ENCODE peak calls at places on chromosomes 7 and 10, in six cellular contexts. T, Y, H, X, Z and O are unnamed samples.

GRCh38 chr7:55018361-55019328 is at the start of gene EGFR:
- DNase-seq in T (peak), Y (peak), H (peak), X (peak), Z (peak), O (peak)

GRCh38 chr10:69801094-69801433 is 642 bp upstream of the COL13A1 start:
- DNase-seq in T (peak), Y (peak), H (peak), X (peak), Z (peak), O (peak)

GRCh38 chr10:51083280-51083986 is 9.1 kb downstream of the PRKG1 start:
- DNase-seq in T (peak), Y (peak), H (peak), X (no peak), Z (no peak), O (peak)

GRCh38 chr10:31147220-31147608 is 115.5 kb upstream of the ZNF438 start:
- DNase-seq in T (peak), Y (no peak), H (no peak), X (no peak), Z (no peak), O (peak)

GRCh38 chr7:5526190-5527037 is 102.8 kb upstream of the TNRC18 start:
- DNase-seq in T (peak), Y (peak), H (peak), X (no peak), Z (no peak), O (peak)

GRCh38 chr7:69684955-69685631 is 86.8 kb downstream of the AUTS2 start:
- DNase-seq in T (no peak), Y (peak), H (no peak), X (no peak), Z (no peak), O (no peak)

GRCh38 chr7:14600766-14601367 is 301.7 kb downstream of the DGKB start:
- DNase-seq in T (no peak), Y (no peak), H (no peak), X (no peak), Z (no peak), O (no peak)

GRCh38 chr7:36227223-36227622 is 74.2 kb downstream of the EEPD1 start:
- DNase-seq in T (peak), Y (no peak), H (no peak), X (no peak), Z (no peak), O (no peak)

GRCh38 chr10:69703766-69704191 is 73.7 kb downstream of the FAM241B start:
- DNase-seq in T (peak), Y (no peak), H (no peak), X (no peak), Z (peak), O (peak)

GRCh38 chr7:77321300-77321699 is 94.8 kb downstream of the GSAP start:
- DNase-seq in T (no peak), Y (no peak), H (no peak), X (no peak), Z (no peak), O (no peak)

GRCh38 chr10:78545756-78546155 is 512.1 kb downstream of the RPS24 start:
- DNase-seq in T (no peak), Y (peak), H (no peak), X (no peak), Z (no peak), O (no peak)

GRCh38 chr10:103512166-103512565 is 18.7 kb downstream of the NEURL1 start:
- DNase-seq in T (no peak), Y (no peak), H (peak), X (no peak), Z (no peak), O (no peak)

GRCh38 chr10:132869621-132870020 is 72.7 kb downstream of the CFAP46 start:
- DNase-seq in T (no peak), Y (no peak), H (peak), X (no peak), Z (no peak), O (no peak)

GRCh38 chr10:6119423-6119822 is 30.6 kb downstream of the RBM17 start:
- DNase-seq in T (no peak), Y (no peak), H (no peak), X (no peak), Z (peak), O (no peak)

GRCh38 chr10:88705951-88706350 is at the start of gene LIPK:
- DNase-seq in T (no peak), Y (no peak), H (no peak), X (no peak), Z (peak), O (no peak)

GRCh38 chr10:113089581-113089980 is 139.5 kb downstream of the TCF7L2 start:
- DNase-seq in T (no peak), Y (no peak), H (no peak), X (no peak), Z (no peak), O (no peak)

GRCh38 chr7:123635551-123636359 is 19.9 kb upstream of the LMOD2 start:
- DNase-seq in T (peak), Y (peak), H (no peak), X (no peak), Z (peak), O (peak)

GRCh38 chr10:104336829-104337526 is 1.3 kb downstream of the ITPRIP start:
- DNase-seq in T (peak), Y (peak), H (no peak), X (no peak), Z (peak), O (peak)

GRCh38 chr10:69057951-69058297 is 30.0 kb upstream of the SRGN start:
- DNase-seq in T (peak), Y (no peak), H (no peak), X (no peak), Z (no peak), O (no peak)

GRCh38 chr10:121357323-121357835 is 240.9 kb downstream of the FGFR2 start:
- DNase-seq in T (no peak), Y (no peak), H (no peak), X (no peak), Z (no peak), O (no peak)

GRCh38 chr7:2843191-2843685 is 870 bp downstream of the GNA12 start:
- DNase-seq in T (no peak), Y (no peak), H (no peak), X (no peak), Z (no peak), O (peak)

GRCh38 chr7:2844153-2845077 is at the start of gene GNA12:
- DNase-seq in T (peak), Y (peak), H (peak), X (peak), Z (peak), O (peak)

GRCh38 chr7:2841907-2842306 is 2.2 kb downstream of the GNA12 start:
- DNase-seq in T (no peak), Y (no peak), H (no peak), X (no peak), Z (no peak), O (no peak)

GRCh38 chr7:2845193-2845592 is 1.1 kb upstream of the GNA12 start:
- DNase-seq in T (no peak), Y (peak), H (no peak), X (no peak), Z (no peak), O (no peak)

DNA sequence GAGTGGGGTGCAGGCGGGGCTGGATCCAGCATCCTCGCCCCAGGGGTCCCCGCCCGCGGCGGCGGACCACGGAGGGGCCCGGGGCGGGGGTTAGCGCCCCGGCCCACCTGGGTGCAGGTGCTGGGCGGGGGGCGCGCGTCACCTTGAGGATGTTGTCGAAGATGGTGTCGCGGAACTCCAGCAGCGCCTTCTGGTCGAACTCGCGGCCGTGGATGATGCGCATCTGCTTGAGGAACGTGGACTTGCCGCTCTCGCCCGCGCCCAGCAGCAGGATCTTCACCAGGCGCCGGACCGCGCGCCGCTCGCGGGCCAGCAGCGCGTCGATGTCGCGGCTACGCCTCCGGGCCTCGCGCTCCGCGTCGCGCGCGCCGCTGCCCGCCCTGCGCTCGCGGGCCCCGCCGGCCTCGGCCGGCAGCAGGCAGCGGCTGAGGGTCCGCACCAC is 376 bp downstream of the GNA12 start:
- DNase-seq in T (peak), Y (no peak), H (no peak), X (no peak), Z (peak), O (peak)
- H4K8ac ChIP-seq in T (peak), Y (no peak), H (no peak), X (no peak), Z (peak), O (peak)

GRCh38 chr10:96718304-96718990 is 1.9 kb downstream of the PIK3AP1 start:
- DNase-seq in T (no peak), Y (no peak), H (no peak), X (no peak), Z (no peak), O (no peak)

GRCh38 chr10:96721207-96721572 is 876 bp upstream of the PIK3AP1 start:
- DNase-seq in T (no peak), Y (peak), H (peak), X (no peak), Z (no peak), O (no peak)

GRCh38 chr10:96719205-96719604 is 1.1 kb downstream of the PIK3AP1 start:
- DNase-seq in T (no peak), Y (peak), H (no peak), X (no peak), Z (no peak), O (no peak)

GRCh38 chr10:96719850-96720421 is 378 bp downstream of the PIK3AP1 start:
- DNase-seq in T (no peak), Y (peak), H (peak), X (peak), Z (peak), O (no peak)

DNA sequence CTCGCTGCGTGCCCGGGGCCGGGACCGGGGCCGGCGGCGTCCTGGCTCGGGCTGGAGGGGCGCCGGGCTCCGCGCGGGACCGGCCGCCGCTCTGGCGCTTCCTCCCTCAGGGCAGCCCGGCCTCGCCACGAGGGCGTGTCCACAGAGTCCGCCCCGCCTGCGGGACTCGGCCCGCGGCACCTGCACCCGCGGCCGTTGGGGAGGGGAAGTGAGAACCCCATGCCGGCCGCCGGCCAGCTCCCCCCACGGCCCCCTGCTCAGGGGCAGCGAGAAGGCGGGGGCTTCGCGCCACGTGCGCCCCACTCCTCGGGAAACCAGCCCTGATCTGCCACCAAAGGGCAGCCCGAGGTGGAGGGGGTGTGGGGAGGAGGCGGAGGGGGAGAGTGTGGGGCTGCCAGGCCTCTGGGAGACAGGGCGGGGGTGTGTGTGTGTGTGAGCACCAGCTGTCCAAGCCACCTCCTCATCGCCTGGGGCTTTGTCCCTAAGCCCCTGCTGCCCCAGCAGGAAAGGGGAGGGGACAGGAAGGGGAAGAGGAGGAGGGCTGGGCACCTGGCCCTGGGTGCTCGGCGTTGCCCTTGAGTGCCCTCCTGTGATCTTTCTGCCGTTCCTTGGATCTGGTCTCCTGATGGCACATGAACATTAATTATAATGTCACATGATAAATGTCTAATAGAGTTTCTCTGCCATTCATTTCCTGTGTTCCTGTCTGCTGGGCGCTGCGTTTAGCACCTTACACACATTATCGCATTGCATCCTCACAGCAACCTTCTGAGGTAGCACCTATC is at the start of gene PIK3AP1:
- DNase-seq in T (no peak), Y (peak), H (peak), X (peak), Z (peak), O (no peak)
- H4K8ac ChIP-seq in T (no peak), Y (no peak), H (no peak), X (no peak), Z (no peak), O (no peak)

GRCh38 chr7:891805-892204 is 15.5 kb downstream of the GET4 start:
- DNase-seq in T (no peak), Y (no peak), H (no peak), X (no peak), Z (no peak), O (no peak)
- H4K8ac ChIP-seq in T (no peak), Y (no peak), H (no peak), X (no peak), Z (no peak), O (no peak)

GRCh38 chr7:112587504-112587903 is 106.7 kb downstream of the LSMEM1 start:
- DNase-seq in T (no peak), Y (peak), H (no peak), X (no peak), Z (no peak), O (no peak)
- H4K8ac ChIP-seq in T (no peak), Y (no peak), H (no peak), X (no peak), Z (no peak), O (no peak)

DNA sequence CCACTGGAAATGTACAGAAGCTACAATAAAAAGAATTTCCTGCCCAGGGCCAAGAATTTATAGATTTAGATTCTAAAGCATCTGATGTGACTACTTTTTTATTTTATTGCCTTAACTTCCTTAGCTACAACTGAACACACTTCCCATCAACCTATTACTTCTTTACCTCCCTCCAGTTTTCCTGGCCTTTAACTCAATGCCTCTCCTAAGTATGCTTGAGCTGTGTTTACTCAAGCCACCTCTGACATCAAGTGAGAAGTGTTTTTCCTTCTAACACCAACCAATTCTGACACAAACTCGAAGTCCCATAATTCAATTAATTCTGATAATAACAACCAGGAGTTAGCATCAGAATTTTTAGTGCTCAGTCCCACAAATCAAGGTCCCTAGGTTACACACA is 170.0 kb downstream of the IMMP2L start:
- DNase-seq in T (no peak), Y (no peak), H (no peak), X (no peak), Z (no peak), O (no peak)
- H4K8ac ChIP-seq in T (no peak), Y (no peak), H (no peak), X (no peak), Z (no peak), O (no peak)

GRCh38 chr7:149125864-149126661 is at the start of gene ZNF425:
- DNase-seq in T (peak), Y (peak), H (peak), X (peak), Z (peak), O (peak)
- H4K8ac ChIP-seq in T (peak), Y (no peak), H (no peak), X (peak), Z (peak), O (peak)

GRCh38 chr7:108091461-108091831 is 38.7 kb downstream of the LAMB4 start:
- DNase-seq in T (no peak), Y (peak), H (no peak), X (no peak), Z (peak), O (peak)
- H4K8ac ChIP-seq in T (no peak), Y (no peak), H (no peak), X (no peak), Z (no peak), O (no peak)

GRCh38 chr10:18659784-18660561 is 742 bp downstream of the ARL5B start:
- DNase-seq in T (peak), Y (peak), H (peak), X (no peak), Z (peak), O (peak)
- H4K8ac ChIP-seq in T (peak), Y (no peak), H (no peak), X (no peak), Z (peak), O (peak)

GRCh38 chr10:90845726-90846125 is 12.1 kb downstream of the HTR7 start:
- DNase-seq in T (no peak), Y (no peak), H (no peak), X (no peak), Z (no peak), O (no peak)

GRCh38 chr10:90846746-90847145 is 11.1 kb downstream of the HTR7 start:
- DNase-seq in T (peak), Y (no peak), H (no peak), X (no peak), Z (peak), O (no peak)

GRCh38 chr10:90847436-90847835 is 10.4 kb downstream of the HTR7 start:
- DNase-seq in T (peak), Y (peak), H (no peak), X (no peak), Z (peak), O (no peak)

GRCh38 chr10:90855126-90855525 is 2.7 kb downstream of the HTR7 start:
- DNase-seq in T (no peak), Y (peak), H (no peak), X (no peak), Z (no peak), O (no peak)

DNA sequence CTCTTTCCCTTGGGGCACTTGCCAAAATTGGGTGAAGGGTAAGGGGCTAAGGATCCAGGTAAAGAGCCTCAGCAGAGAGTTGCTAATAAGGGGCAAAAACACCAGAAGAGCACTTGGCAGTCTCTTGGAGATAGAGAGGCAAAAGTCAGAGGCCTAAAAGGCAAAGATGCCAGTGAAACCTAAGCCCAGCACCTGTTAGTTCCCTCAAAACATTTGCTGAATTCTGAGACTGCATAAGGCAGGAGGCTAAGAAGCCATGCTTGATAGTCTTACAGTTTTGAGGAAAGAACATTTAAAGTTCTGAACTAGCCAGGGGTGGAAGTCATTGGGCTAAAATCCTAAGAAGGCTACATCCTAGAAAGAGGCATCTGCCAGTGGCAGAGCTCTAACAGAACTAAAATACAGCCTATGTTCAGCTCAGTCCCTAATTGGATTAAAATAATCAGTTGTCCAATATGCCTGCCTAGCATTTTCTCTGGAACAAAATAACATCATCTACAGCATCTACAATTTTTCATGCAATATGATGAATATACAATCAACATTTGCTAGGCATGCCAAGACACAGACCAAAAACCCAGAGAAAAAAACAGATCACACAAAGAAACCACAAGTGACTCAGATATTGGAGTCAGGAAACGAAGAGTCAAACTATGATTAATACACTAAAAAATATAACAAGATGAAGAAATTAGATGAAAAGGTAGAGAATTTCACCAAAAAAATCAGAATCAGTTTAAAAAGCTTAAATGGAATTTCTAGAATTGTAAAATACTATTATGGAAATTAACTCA is 7.7 kb downstream of the HTR7 start:
- DNase-seq in T (peak), Y (no peak), H (no peak), X (no peak), Z (no peak), O (no peak)
- H4K8ac ChIP-seq in T (no peak), Y (no peak), H (no peak), X (no peak), Z (no peak), O (no peak)

DNA sequence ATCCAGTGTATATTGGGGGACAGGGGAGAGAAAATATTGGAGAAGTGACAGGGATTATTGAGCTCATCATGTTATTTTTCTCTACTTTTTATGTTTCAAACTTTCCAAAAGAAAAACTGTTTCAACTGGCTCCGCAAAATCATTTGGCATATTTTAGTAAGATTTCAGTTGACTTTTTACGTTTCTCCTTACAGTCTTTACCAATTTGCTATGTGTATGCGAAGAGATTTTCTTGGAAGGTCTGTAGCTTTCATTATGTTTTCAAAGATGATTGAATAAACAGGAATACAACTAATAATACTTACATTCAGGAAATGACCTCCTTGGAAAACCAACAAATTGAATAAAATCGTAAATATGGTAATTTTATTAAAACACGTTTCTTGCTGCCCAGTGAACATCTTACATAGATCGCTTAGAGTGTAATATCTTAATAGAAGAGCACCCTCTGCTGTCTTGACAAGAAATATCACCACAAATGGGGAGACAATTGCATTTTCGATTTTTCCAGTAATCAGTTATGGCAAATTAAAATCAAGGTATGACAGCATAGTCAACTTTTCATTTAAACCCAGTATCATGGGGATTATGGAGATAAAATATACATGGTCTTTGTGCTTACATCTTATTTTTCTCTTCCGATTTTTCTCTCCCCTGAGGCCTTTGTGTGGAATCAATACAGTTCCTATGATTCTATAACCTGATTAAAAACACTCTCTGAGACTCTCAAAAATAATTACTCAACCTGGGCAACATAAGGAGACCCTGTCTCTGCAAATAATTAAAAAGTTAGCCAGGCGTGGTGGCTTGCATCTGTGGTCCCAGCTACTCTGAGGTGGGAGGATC is 43.1 kb downstream of the MBL2 start:
- DNase-seq in T (peak), Y (peak), H (no peak), X (no peak), Z (peak), O (peak)
- H4K8ac ChIP-seq in T (no peak), Y (no peak), H (no peak), X (no peak), Z (no peak), O (no peak)